ENCODE peak calls at places on chromosome 6, in nine cellular contexts. One of them, this sample, is unnamed.

GRCh38 chr6:16851758-16852157 is 90.5 kb upstream of the ATXN1 start:
- DNase-seq in choroid plexus epithelial cell: peak
- DNase-seq in nephron progenitor cell: no peak
- DNase-seq in H1: no peak
- DNase-seq in hepatocyte: no peak
- DNase-seq in Peyer's patch: no peak
- DNase-seq in B cell: no peak
- DNase-seq in WERI-Rb-1: no peak
- DNase-seq in type B pancreatic cell: no peak
- DNase-seq in this sample: no peak

GRCh38 chr6:79813143-79813542 is 134.2 kb downstream of the ELOVL4 start:
- DNase-seq in choroid plexus epithelial cell: no peak
- DNase-seq in nephron progenitor cell: no peak
- DNase-seq in H1: no peak
- DNase-seq in hepatocyte: no peak
- DNase-seq in Peyer's patch: no peak
- DNase-seq in B cell: no peak
- DNase-seq in WERI-Rb-1: no peak
- DNase-seq in type B pancreatic cell: no peak
- DNase-seq in this sample: no peak

GRCh38 chr6:28589234-28589951 is 63.7 kb downstream of the GPX5 start:
- DNase-seq in choroid plexus epithelial cell: peak
- DNase-seq in nephron progenitor cell: peak
- DNase-seq in H1: peak
- DNase-seq in hepatocyte: peak
- DNase-seq in Peyer's patch: no peak
- DNase-seq in B cell: no peak
- DNase-seq in WERI-Rb-1: no peak
- DNase-seq in type B pancreatic cell: no peak
- DNase-seq in this sample: no peak

GRCh38 chr6:49553353-49553752 is 2.9 kb downstream of the C6orf141 start:
- DNase-seq in choroid plexus epithelial cell: no peak
- DNase-seq in nephron progenitor cell: no peak
- DNase-seq in H1: no peak
- DNase-seq in hepatocyte: no peak
- DNase-seq in Peyer's patch: no peak
- DNase-seq in B cell: no peak
- DNase-seq in WERI-Rb-1: no peak
- DNase-seq in type B pancreatic cell: no peak
- DNase-seq in this sample: no peak

GRCh38 chr6:31719001-31719400 is 2.5 kb downstream of the LY6G6C start:
- DNase-seq in choroid plexus epithelial cell: no peak
- DNase-seq in nephron progenitor cell: no peak
- DNase-seq in H1: no peak
- DNase-seq in hepatocyte: no peak
- DNase-seq in Peyer's patch: no peak
- DNase-seq in B cell: no peak
- DNase-seq in WERI-Rb-1: peak
- DNase-seq in type B pancreatic cell: no peak
- DNase-seq in this sample: no peak

GRCh38 chr6:34888874-34889555 is at the start of gene ANKS1A:
- DNase-seq in choroid plexus epithelial cell: no peak
- DNase-seq in nephron progenitor cell: peak
- DNase-seq in H1: peak
- DNase-seq in hepatocyte: peak
- DNase-seq in Peyer's patch: peak
- DNase-seq in B cell: peak
- DNase-seq in WERI-Rb-1: peak
- DNase-seq in type B pancreatic cell: peak
- DNase-seq in this sample: peak

GRCh38 chr6:3566812-3567211 is 110.0 kb upstream of the SLC22A23 start:
- DNase-seq in choroid plexus epithelial cell: peak
- DNase-seq in nephron progenitor cell: no peak
- DNase-seq in H1: no peak
- DNase-seq in hepatocyte: no peak
- DNase-seq in Peyer's patch: no peak
- DNase-seq in B cell: no peak
- DNase-seq in WERI-Rb-1: no peak
- DNase-seq in type B pancreatic cell: no peak
- DNase-seq in this sample: no peak

GRCh38 chr6:11785449-11785951 is 6.9 kb upstream of the ADTRP start:
- DNase-seq in choroid plexus epithelial cell: no peak
- DNase-seq in nephron progenitor cell: no peak
- DNase-seq in H1: no peak
- DNase-seq in hepatocyte: no peak
- DNase-seq in Peyer's patch: no peak
- DNase-seq in B cell: no peak
- DNase-seq in WERI-Rb-1: no peak
- DNase-seq in type B pancreatic cell: no peak
- DNase-seq in this sample: no peak

GRCh38 chr6:112971651-112972050 is 624.5 kb downstream of the RFPL4B start:
- DNase-seq in choroid plexus epithelial cell: no peak
- DNase-seq in nephron progenitor cell: no peak
- DNase-seq in H1: no peak
- DNase-seq in hepatocyte: no peak
- DNase-seq in Peyer's patch: no peak
- DNase-seq in B cell: no peak
- DNase-seq in WERI-Rb-1: no peak
- DNase-seq in type B pancreatic cell: no peak
- DNase-seq in this sample: no peak

GRCh38 chr6:110590821-110591351 is 114.5 kb upstream of the SLC22A16 start:
- DNase-seq in choroid plexus epithelial cell: peak
- DNase-seq in nephron progenitor cell: no peak
- DNase-seq in H1: no peak
- DNase-seq in hepatocyte: no peak
- DNase-seq in Peyer's patch: no peak
- DNase-seq in B cell: no peak
- DNase-seq in WERI-Rb-1: no peak
- DNase-seq in type B pancreatic cell: no peak
- DNase-seq in this sample: no peak

GRCh38 chr6:52548353-52548713 is 28.5 kb downstream of the TRAM2 start:
- DNase-seq in choroid plexus epithelial cell: peak
- DNase-seq in nephron progenitor cell: no peak
- DNase-seq in H1: no peak
- DNase-seq in hepatocyte: no peak
- DNase-seq in Peyer's patch: no peak
- DNase-seq in B cell: no peak
- DNase-seq in WERI-Rb-1: no peak
- DNase-seq in type B pancreatic cell: no peak
- DNase-seq in this sample: no peak

GRCh38 chr6:10397756-10398438 is 17.0 kb downstream of the TFAP2A start:
- DNase-seq in choroid plexus epithelial cell: no peak
- DNase-seq in nephron progenitor cell: peak
- DNase-seq in H1: no peak
- DNase-seq in hepatocyte: no peak
- DNase-seq in Peyer's patch: no peak
- DNase-seq in B cell: no peak
- DNase-seq in WERI-Rb-1: no peak
- DNase-seq in type B pancreatic cell: no peak
- DNase-seq in this sample: no peak

GRCh38 chr6:108531332-108531731 is 29.4 kb upstream of the FOXO3 start:
- DNase-seq in choroid plexus epithelial cell: no peak
- DNase-seq in nephron progenitor cell: no peak
- DNase-seq in H1: no peak
- DNase-seq in hepatocyte: no peak
- DNase-seq in Peyer's patch: no peak
- DNase-seq in B cell: no peak
- DNase-seq in WERI-Rb-1: no peak
- DNase-seq in type B pancreatic cell: no peak
- DNase-seq in this sample: no peak

GRCh38 chr6:36839819-36840379 is 655 bp upstream of the CPNE5 start:
- DNase-seq in choroid plexus epithelial cell: no peak
- DNase-seq in nephron progenitor cell: peak
- DNase-seq in H1: no peak
- DNase-seq in hepatocyte: peak
- DNase-seq in Peyer's patch: no peak
- DNase-seq in B cell: peak
- DNase-seq in WERI-Rb-1: peak
- DNase-seq in type B pancreatic cell: no peak
- DNase-seq in this sample: peak
- TF ChIP-seq CTCF in choroid plexus epithelial cell: peak
- TF ChIP-seq CTCF in nephron progenitor cell: no peak
- TF ChIP-seq CTCF in H1: peak
- TF ChIP-seq CTCF in hepatocyte: peak
- TF ChIP-seq CTCF in Peyer's patch: no peak
- TF ChIP-seq CTCF in B cell: peak
- TF ChIP-seq CTCF in WERI-Rb-1: peak
- TF ChIP-seq CTCF in type B pancreatic cell: peak
- TF ChIP-seq CTCF in this sample: no peak

DNA sequence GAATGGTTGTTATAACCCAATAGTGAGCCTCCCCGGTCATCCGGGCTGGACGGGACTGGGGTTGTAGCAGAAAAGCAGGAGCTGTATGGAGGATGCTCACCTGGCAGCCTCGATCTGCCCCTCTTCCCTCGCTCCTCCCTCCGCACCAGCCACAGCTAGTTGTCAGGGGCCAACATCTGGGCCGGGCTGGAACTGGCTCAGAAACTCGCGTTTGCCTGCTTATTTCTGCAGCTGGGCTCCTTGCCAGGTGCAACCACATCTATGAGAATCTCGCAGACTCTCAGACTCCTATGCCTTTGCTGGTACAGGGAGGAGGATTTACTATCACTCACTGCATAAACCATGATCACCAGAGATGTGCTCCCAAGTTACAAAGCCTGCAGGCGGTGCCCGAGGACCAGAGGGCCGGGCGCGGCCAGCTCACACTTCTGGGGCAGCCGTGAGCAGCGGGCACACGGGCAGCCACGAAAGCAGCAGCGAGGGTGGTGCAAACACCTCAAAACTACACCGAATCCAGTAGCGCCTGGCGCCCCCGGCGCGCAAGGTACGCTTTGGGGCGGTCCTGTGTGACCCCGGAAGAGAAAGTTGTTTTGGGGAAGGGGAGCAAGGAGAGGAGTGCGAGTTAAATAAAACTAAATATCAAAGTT is 609 bp upstream of the LRRC1 start:
- DNase-seq in choroid plexus epithelial cell: peak
- DNase-seq in nephron progenitor cell: peak
- DNase-seq in H1: no peak
- DNase-seq in hepatocyte: peak
- DNase-seq in Peyer's patch: peak
- DNase-seq in B cell: no peak
- DNase-seq in WERI-Rb-1: peak
- DNase-seq in type B pancreatic cell: peak
- DNase-seq in this sample: peak
- TF ChIP-seq CTCF in choroid plexus epithelial cell: peak
- TF ChIP-seq CTCF in nephron progenitor cell: no peak
- TF ChIP-seq CTCF in H1: peak
- TF ChIP-seq CTCF in hepatocyte: peak
- TF ChIP-seq CTCF in Peyer's patch: no peak
- TF ChIP-seq CTCF in B cell: no peak
- TF ChIP-seq CTCF in WERI-Rb-1: peak
- TF ChIP-seq CTCF in type B pancreatic cell: peak
- TF ChIP-seq CTCF in this sample: no peak

GRCh38 chr6:33683051-33683571 is 28.4 kb downstream of the UQCC2 start:
- DNase-seq in choroid plexus epithelial cell: no peak
- DNase-seq in nephron progenitor cell: no peak
- DNase-seq in H1: no peak
- DNase-seq in hepatocyte: no peak
- DNase-seq in Peyer's patch: no peak
- DNase-seq in B cell: no peak
- DNase-seq in WERI-Rb-1: no peak
- DNase-seq in type B pancreatic cell: no peak
- DNase-seq in this sample: no peak

GRCh38 chr6:33684428-33684896 is 27.0 kb downstream of the UQCC2 start:
- DNase-seq in choroid plexus epithelial cell: no peak
- DNase-seq in nephron progenitor cell: no peak
- DNase-seq in H1: no peak
- DNase-seq in hepatocyte: no peak
- DNase-seq in Peyer's patch: no peak
- DNase-seq in B cell: peak
- DNase-seq in WERI-Rb-1: no peak
- DNase-seq in type B pancreatic cell: no peak
- DNase-seq in this sample: no peak

GRCh38 chr6:33684983-33685382 is 26.5 kb downstream of the UQCC2 start:
- DNase-seq in choroid plexus epithelial cell: no peak
- DNase-seq in nephron progenitor cell: no peak
- DNase-seq in H1: no peak
- DNase-seq in hepatocyte: no peak
- DNase-seq in Peyer's patch: no peak
- DNase-seq in B cell: peak
- DNase-seq in WERI-Rb-1: no peak
- DNase-seq in type B pancreatic cell: no peak
- DNase-seq in this sample: no peak

GRCh38 chr6:33682341-33682740 is 29.2 kb downstream of the UQCC2 start:
- DNase-seq in choroid plexus epithelial cell: no peak
- DNase-seq in nephron progenitor cell: no peak
- DNase-seq in H1: no peak
- DNase-seq in hepatocyte: no peak
- DNase-seq in Peyer's patch: no peak
- DNase-seq in B cell: no peak
- DNase-seq in WERI-Rb-1: no peak
- DNase-seq in type B pancreatic cell: no peak
- DNase-seq in this sample: no peak

DNA sequence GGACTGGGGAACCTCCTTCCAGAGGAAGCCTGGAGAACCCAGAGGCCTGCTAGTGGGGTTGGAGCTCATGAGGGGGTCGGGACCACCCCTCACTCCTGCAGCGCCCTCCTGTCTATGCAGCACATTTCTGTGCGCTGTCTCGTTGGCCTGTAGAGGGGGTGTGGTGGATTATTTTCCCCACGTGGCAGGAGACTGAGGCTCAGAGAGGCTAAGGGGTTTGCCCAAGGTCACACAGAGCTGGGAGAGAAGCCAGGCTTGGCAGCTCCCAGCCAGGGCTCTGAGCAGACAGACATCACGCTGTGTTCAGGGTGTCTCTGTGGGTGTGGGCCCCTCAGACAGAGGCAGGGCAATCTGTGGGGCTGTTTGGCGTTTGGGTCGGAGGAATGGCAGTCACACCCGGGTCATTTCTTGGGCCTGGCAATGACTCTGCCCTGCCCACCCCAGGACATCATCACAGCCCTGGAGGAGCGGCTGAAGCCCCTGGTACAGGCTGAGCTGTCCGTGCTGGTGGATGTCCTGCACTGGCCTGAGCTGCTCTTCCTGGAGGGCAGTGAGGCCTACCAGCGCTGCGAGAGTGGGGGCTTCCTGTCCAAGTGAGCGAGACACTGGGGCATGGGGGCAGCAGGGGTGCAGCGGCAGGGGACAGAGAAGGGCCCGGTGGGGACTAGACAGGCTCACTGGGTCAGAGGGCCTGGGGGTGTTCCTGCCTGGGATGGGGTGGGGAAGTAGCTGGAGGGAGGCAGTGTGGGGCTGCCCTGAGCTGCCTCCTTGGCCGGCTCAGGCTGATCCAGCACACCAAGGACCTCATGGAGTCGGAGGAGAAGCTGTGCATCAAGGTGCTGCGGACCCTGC is 27.7 kb downstream of the UQCC2 start:
- DNase-seq in choroid plexus epithelial cell: no peak
- DNase-seq in nephron progenitor cell: no peak
- DNase-seq in H1: no peak
- DNase-seq in hepatocyte: no peak
- DNase-seq in Peyer's patch: no peak
- DNase-seq in B cell: peak
- DNase-seq in WERI-Rb-1: no peak
- DNase-seq in type B pancreatic cell: no peak
- DNase-seq in this sample: no peak
- TF ChIP-seq CTCF in choroid plexus epithelial cell: no peak
- TF ChIP-seq CTCF in nephron progenitor cell: no peak
- TF ChIP-seq CTCF in H1: no peak
- TF ChIP-seq CTCF in hepatocyte: no peak
- TF ChIP-seq CTCF in Peyer's patch: no peak
- TF ChIP-seq CTCF in B cell: no peak
- TF ChIP-seq CTCF in WERI-Rb-1: no peak
- TF ChIP-seq CTCF in type B pancreatic cell: no peak
- TF ChIP-seq CTCF in this sample: no peak

GRCh38 chr6:160071805-160072687 is 49.6 kb upstream of the SLC22A1 start:
- DNase-seq in choroid plexus epithelial cell: peak
- DNase-seq in nephron progenitor cell: peak
- DNase-seq in H1: no peak
- DNase-seq in hepatocyte: no peak
- DNase-seq in Peyer's patch: no peak
- DNase-seq in B cell: no peak
- DNase-seq in WERI-Rb-1: no peak
- DNase-seq in type B pancreatic cell: no peak
- DNase-seq in this sample: no peak
- TF ChIP-seq CTCF in choroid plexus epithelial cell: peak
- TF ChIP-seq CTCF in nephron progenitor cell: peak
- TF ChIP-seq CTCF in H1: peak
- TF ChIP-seq CTCF in hepatocyte: peak
- TF ChIP-seq CTCF in Peyer's patch: no peak
- TF ChIP-seq CTCF in B cell: no peak
- TF ChIP-seq CTCF in WERI-Rb-1: peak
- TF ChIP-seq CTCF in type B pancreatic cell: peak
- TF ChIP-seq CTCF in this sample: no peak

This sample was measured in natural killer cell.